ENCODE peak calls at places on chromosomes 1 and 21, in four cellular contexts. P is left ventricle myocardium inferior, Q is AG09319, D is Ammon's horn. S is an unnamed sample.

GRCh38 chr1:36177589-36178463 is 21.9 kb downstream of the MAP7D1 start:
- DNase-seq in D (no peak), Q (no peak), P (no peak), S (peak; percentile 60)

GRCh38 chr1:119660253-119661078 is 12.4 kb upstream of the ZNF697 start:
- DNase-seq in Q (no peak), P (no peak), D (no peak), S (no peak)

GRCh38 chr1:27934818-27935549 is at the start of gene SMPDL3B:
- DNase-seq in Q (no peak), P (no peak), D (no peak), S (peak; percentile 96)

GRCh38 chr1:113617438-113618141 is 141.7 kb downstream of the PHTF1 start:
- DNase-seq in P (no peak), D (no peak), Q (no peak), S (no peak)

GRCh38 chr1:172764378-172764777 is 105.5 kb downstream of the FASLG start:
- DNase-seq in D (no peak), P (peak; percentile 16), Q (no peak), S (no peak)

GRCh38 chr1:119353851-119354250 is 14.7 kb upstream of the HAO2 start:
- DNase-seq in P (no peak), D (no peak), Q (no peak), S (no peak)

GRCh38 chr1:107690491-107690890 is 274.5 kb downstream of the VAV3 start:
- DNase-seq in P (no peak), Q (no peak), D (no peak), S (no peak)

GRCh38 chr1:1069061-1069710 is 4.9 kb downstream of the RNF223 start:
- DNase-seq in D (peak; percentile 48), Q (no peak), P (peak; percentile 52), S (peak; percentile 82)

GRCh38 chr1:37861151-37861550 is 1.8 kb upstream of the MTF1 start:
- DNase-seq in D (no peak), Q (no peak), P (no peak), S (no peak)

GRCh38 chr1:169031566-169032224 is 74.8 kb upstream of the ATP1B1 start:
- DNase-seq in Q (no peak), D (no peak), P (no peak), S (peak; percentile 7)

GRCh38 chr1:179002552-179003345 is 22.9 kb upstream of the FAM20B start:
- DNase-seq in D (peak; percentile 67), P (peak; percentile 77), Q (no peak), S (peak; percentile 96)

GRCh38 chr1:203129501-203130231 is 2.1 kb downstream of the ADORA1 start:
- DNase-seq in Q (no peak), P (peak; percentile 76), D (peak; percentile 96), S (no peak)

GRCh38 chr1:19456915-19457554 is 28.3 kb downstream of the CAPZB start:
- DNase-seq in P (no peak), Q (no peak), D (no peak), S (peak; percentile 67)

GRCh38 chr21:45076245-45076661 is 1.9 kb downstream of the ADARB1 start:
- DNase-seq in Q (no peak), P (no peak), D (no peak), S (no peak)

GRCh38 chr1:48246727-48247126 is 24.2 kb downstream of the SLC5A9 start:
- DNase-seq in Q (no peak), P (peak; percentile 72), D (peak; percentile 62), S (no peak)

GRCh38 chr1:45594412-45594811 is 10.6 kb downstream of the NASP start:
- DNase-seq in D (no peak), Q (no peak), P (no peak), S (no peak)

GRCh38 chr1:199338760-199339159 is 688.8 kb upstream of the NR5A2 start:
- DNase-seq in P (no peak), Q (no peak), D (no peak), S (no peak)

GRCh38 chr1:208997726-208998312 is 585.7 kb upstream of the CAMK1G start:
- DNase-seq in D (no peak), P (no peak), Q (no peak), S (peak; percentile 28)

GRCh38 chr1:89309828-89310227 is 37.2 kb upstream of the GBP5 start:
- DNase-seq in D (no peak), Q (no peak), P (no peak), S (no peak)

GRCh38 chr1:143497374-143497747 is 474.4 kb downstream of the FAM72C start:
- DNase-seq in Q (no peak), D (no peak), P (peak; percentile 5), S (no peak)

GRCh38 chr1:44406761-44407429 is 1.8 kb downstream of the RNF220 start:
- DNase-seq in D (no peak), P (no peak), Q (no peak), S (peak; percentile 52)

GRCh38 chr1:187787696-187788095 is 958.9 kb downstream of the PLA2G4A start:
- DNase-seq in P (no peak), D (no peak), Q (no peak), S (no peak)

GRCh38 chr1:221419513-221420088 is 322.3 kb downstream of the DUSP10 start:
- DNase-seq in D (peak; percentile 48), Q (peak; percentile 51), P (no peak), S (no peak)

GRCh38 chr1:224851210-224851849 is 78.1 kb upstream of the DNAH14 start:
- DNase-seq in D (peak; percentile 56), Q (peak; percentile 28), P (peak; percentile 40), S (peak; percentile 79)

GRCh38 chr21:41783476-41784150 is 16.8 kb upstream of the RIPK4 start:
- DNase-seq in D (no peak), P (no peak), Q (no peak), S (no peak)

GRCh38 chr1:248853023-248853422 is 5.9 kb downstream of the ZNF692 start:
- DNase-seq in Q (no peak), P (no peak), D (peak; percentile 78), S (no peak)

GRCh38 chr1:245086389-245086969 is 68.3 kb upstream of the KIF26B start:
- DNase-seq in P (no peak), D (no peak), Q (no peak), S (no peak)

GRCh38 chr1:15056515-15057285 is 96.8 kb upstream of the TMEM51 start:
- DNase-seq in Q (no peak), D (no peak), P (no peak), S (no peak)

GRCh38 chr1:47906009-47906432 is 91.2 kb downstream of the TRABD2B start:
- DNase-seq in P (no peak), Q (no peak), D (no peak), S (no peak)

GRCh38 chr1:78919150-78919549 is 87.4 kb downstream of the ADGRL4 start:
- DNase-seq in D (no peak), P (no peak), Q (no peak), S (peak; percentile 28)

GRCh38 chr1:170685166-170685565 is 21.2 kb downstream of the PRRX1 start:
- DNase-seq in Q (no peak), P (no peak), D (no peak), S (no peak)

GRCh38 chr1:151002611-151003010 is 4.1 kb downstream of the MINDY1 start:
- DNase-seq in P (no peak), Q (no peak), D (no peak), S (no peak)

GRCh38 chr1:47968489-47968888 is 28.7 kb downstream of the TRABD2B start:
- DNase-seq in D (no peak), P (no peak), Q (no peak), S (no peak)

GRCh38 chr1:225049594-225049993 is 120.1 kb downstream of the DNAH14 start:
- DNase-seq in P (no peak), D (no peak), Q (no peak), S (no peak)

GRCh38 chr21:38506606-38507331 is 8.5 kb upstream of the ERG start:
- DNase-seq in Q (no peak), P (peak; percentile 31), D (no peak), S (peak; percentile 30)

GRCh38 chr1:4605158-4605557 is 49.3 kb upstream of the AJAP1 start:
- DNase-seq in Q (no peak), D (no peak), P (no peak), S (no peak)